ENCODE peak calls at places on chromosomes 13 and 19, in eight cellular contexts. One of them, this sample, is unnamed.

GRCh38 chr19:55075366-55075998 is at the start of gene EPS8L1:
- DNase-seq in endothelial cell of umbilical vein: no peak
- DNase-seq in GM12878: no peak
- DNase-seq in gastrocnemius medialis: no peak
- DNase-seq in heart left ventricle: no peak
- DNase-seq in esophagus squamous epithelium: no peak
- DNase-seq in right lobe of liver: peak; percentile 50
- DNase-seq in body of pancreas: peak; percentile 79
- DNase-seq in this sample: no peak

GRCh38 chr13:95707442-95708389 is 30.8 kb downstream of the DNAJC3 start:
- DNase-seq in gastrocnemius medialis: no peak
- DNase-seq in right lobe of liver: no peak
- DNase-seq in body of pancreas: peak; percentile 13
- DNase-seq in heart left ventricle: no peak
- DNase-seq in GM12878: no peak
- DNase-seq in endothelial cell of umbilical vein: no peak
- DNase-seq in esophagus squamous epithelium: no peak
- DNase-seq in this sample: no peak

GRCh38 chr13:30142502-30143211 is 164.7 kb downstream of the KATNAL1 start:
- DNase-seq in heart left ventricle: no peak
- DNase-seq in body of pancreas: peak; percentile 66
- DNase-seq in right lobe of liver: no peak
- DNase-seq in esophagus squamous epithelium: no peak
- DNase-seq in endothelial cell of umbilical vein: peak; percentile 80
- DNase-seq in GM12878: no peak
- DNase-seq in gastrocnemius medialis: peak; percentile 44
- DNase-seq in this sample: no peak

GRCh38 chr13:98484289-98485219 is 92.4 kb downstream of the STK24 start:
- DNase-seq in right lobe of liver: peak; percentile 83
- DNase-seq in endothelial cell of umbilical vein: peak; percentile 96
- DNase-seq in esophagus squamous epithelium: no peak
- DNase-seq in heart left ventricle: peak; percentile 61
- DNase-seq in body of pancreas: peak; percentile 96
- DNase-seq in gastrocnemius medialis: peak; percentile 95
- DNase-seq in GM12878: no peak
- DNase-seq in this sample: peak; percentile 31

GRCh38 chr13:112545866-112546265 is 42.1 kb downstream of the TUBGCP3 start:
- DNase-seq in right lobe of liver: no peak
- DNase-seq in esophagus squamous epithelium: no peak
- DNase-seq in GM12878: no peak
- DNase-seq in heart left ventricle: no peak
- DNase-seq in gastrocnemius medialis: no peak
- DNase-seq in endothelial cell of umbilical vein: peak; percentile 17
- DNase-seq in body of pancreas: no peak
- DNase-seq in this sample: no peak

GRCh38 chr19:1805401-1806183 is 6.5 kb downstream of the ATP8B3 start:
- DNase-seq in GM12878: no peak
- DNase-seq in right lobe of liver: no peak
- DNase-seq in esophagus squamous epithelium: no peak
- DNase-seq in body of pancreas: no peak
- DNase-seq in heart left ventricle: no peak
- DNase-seq in gastrocnemius medialis: no peak
- DNase-seq in endothelial cell of umbilical vein: no peak
- DNase-seq in this sample: no peak

GRCh38 chr19:32407004-32407992 is 1.7 kb downstream of the DPY19L3 start:
- DNase-seq in right lobe of liver: no peak
- DNase-seq in GM12878: no peak
- DNase-seq in body of pancreas: peak; percentile 77
- DNase-seq in endothelial cell of umbilical vein: no peak
- DNase-seq in heart left ventricle: no peak
- DNase-seq in esophagus squamous epithelium: no peak
- DNase-seq in gastrocnemius medialis: no peak
- DNase-seq in this sample: no peak

GRCh38 chr13:107067381-107067780 is 499.4 kb upstream of the ARGLU1 start:
- DNase-seq in right lobe of liver: no peak
- DNase-seq in gastrocnemius medialis: no peak
- DNase-seq in body of pancreas: no peak
- DNase-seq in esophagus squamous epithelium: no peak
- DNase-seq in GM12878: no peak
- DNase-seq in heart left ventricle: no peak
- DNase-seq in endothelial cell of umbilical vein: no peak
- DNase-seq in this sample: no peak

GRCh38 chr13:105336706-105337582 is 1198.5 kb downstream of the EFNB2 start:
- DNase-seq in esophagus squamous epithelium: no peak
- DNase-seq in right lobe of liver: no peak
- DNase-seq in gastrocnemius medialis: no peak
- DNase-seq in heart left ventricle: no peak
- DNase-seq in endothelial cell of umbilical vein: no peak
- DNase-seq in body of pancreas: no peak
- DNase-seq in GM12878: no peak
- DNase-seq in this sample: no peak

GRCh38 chr19:49059056-49059455 is 1.5 kb upstream of the CGB7 start:
- DNase-seq in esophagus squamous epithelium: no peak
- DNase-seq in GM12878: no peak
- DNase-seq in body of pancreas: no peak
- DNase-seq in heart left ventricle: no peak
- DNase-seq in endothelial cell of umbilical vein: no peak
- DNase-seq in right lobe of liver: no peak
- DNase-seq in gastrocnemius medialis: no peak
- DNase-seq in this sample: no peak

GRCh38 chr19:47609885-47610545 is 1.1 kb downstream of the BICRA start:
- DNase-seq in gastrocnemius medialis: peak; percentile 55
- DNase-seq in endothelial cell of umbilical vein: peak; percentile 25
- DNase-seq in GM12878: no peak
- DNase-seq in body of pancreas: peak; percentile 38
- DNase-seq in heart left ventricle: peak; percentile 46
- DNase-seq in esophagus squamous epithelium: no peak
- DNase-seq in right lobe of liver: peak; percentile 76
- DNase-seq in this sample: peak; percentile 57
- H3K4me1 ChIP-seq in gastrocnemius medialis: peaks cover 35% of the 10 kb centered on the region
- H3K4me1 ChIP-seq in endothelial cell of umbilical vein: peaks cover 31% of the 10 kb centered on the region
- H3K4me1 ChIP-seq in GM12878: peaks cover 9% of the 10 kb centered on the region
- H3K4me1 ChIP-seq in body of pancreas: peaks cover 34% of the 10 kb centered on the region
- H3K4me1 ChIP-seq in heart left ventricle: peaks cover 24% of the 10 kb centered on the region
- H3K4me1 ChIP-seq in esophagus squamous epithelium: peaks cover 15% of the 10 kb centered on the region
- H3K4me1 ChIP-seq in right lobe of liver: no peaks in the 10 kb centered on the region
- H3K4me1 ChIP-seq in this sample: peaks cover 16% of the 10 kb centered on the region

GRCh38 chr19:19465436-19466070 is 49.8 kb downstream of the TSSK6 start:
- DNase-seq in gastrocnemius medialis: no peak
- DNase-seq in body of pancreas: peak; percentile 51
- DNase-seq in heart left ventricle: no peak
- DNase-seq in endothelial cell of umbilical vein: no peak
- DNase-seq in esophagus squamous epithelium: no peak
- DNase-seq in right lobe of liver: no peak
- DNase-seq in GM12878: no peak
- DNase-seq in this sample: no peak
- TF ChIP-seq POLR2A in gastrocnemius medialis: no peak
- TF ChIP-seq POLR2A in body of pancreas: no peak
- TF ChIP-seq POLR2A in heart left ventricle: no peak
- TF ChIP-seq POLR2A in endothelial cell of umbilical vein: no peak
- TF ChIP-seq POLR2A in esophagus squamous epithelium: no peak
- TF ChIP-seq POLR2A in right lobe of liver: no peak
- TF ChIP-seq POLR2A in GM12878: peak; percentile 22
- TF ChIP-seq POLR2A in this sample: no peak

DNA sequence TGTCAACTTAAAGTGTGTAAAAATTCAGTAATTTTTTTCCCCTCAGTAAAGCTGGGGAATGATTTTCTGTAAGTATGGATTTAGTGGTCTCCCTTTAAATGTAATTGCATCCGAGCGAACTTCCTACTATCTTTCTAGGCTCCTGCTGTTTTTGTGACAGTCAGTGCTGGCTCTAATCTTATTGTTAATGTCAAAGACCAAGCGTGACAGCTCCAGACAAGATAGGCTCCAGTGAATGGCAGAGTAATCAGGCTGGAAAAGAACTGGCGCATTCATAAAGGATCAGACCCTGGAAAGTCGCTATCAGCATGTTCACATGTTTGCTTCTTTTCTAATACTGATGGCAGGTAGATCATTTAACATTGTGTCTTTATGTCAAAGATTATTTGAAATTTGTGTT is 908.0 kb upstream of the ATXN8OS start:
- DNase-seq in esophagus squamous epithelium: no peak
- DNase-seq in right lobe of liver: no peak
- DNase-seq in heart left ventricle: no peak
- DNase-seq in endothelial cell of umbilical vein: no peak
- DNase-seq in GM12878: no peak
- DNase-seq in gastrocnemius medialis: no peak
- DNase-seq in body of pancreas: no peak
- DNase-seq in this sample: no peak
- H3K4me3 ChIP-seq in esophagus squamous epithelium: no peak overlapping the region
- H3K4me3 ChIP-seq in right lobe of liver: no peak overlapping the region
- H3K4me3 ChIP-seq in heart left ventricle: no peak overlapping the region
- H3K4me3 ChIP-seq in endothelial cell of umbilical vein: no peak overlapping the region
- H3K4me3 ChIP-seq in GM12878: no peak overlapping the region
- H3K4me3 ChIP-seq in gastrocnemius medialis: no peak overlapping the region
- H3K4me3 ChIP-seq in body of pancreas: no peak overlapping the region
- H3K4me3 ChIP-seq in this sample: no peak overlapping the region

DNA sequence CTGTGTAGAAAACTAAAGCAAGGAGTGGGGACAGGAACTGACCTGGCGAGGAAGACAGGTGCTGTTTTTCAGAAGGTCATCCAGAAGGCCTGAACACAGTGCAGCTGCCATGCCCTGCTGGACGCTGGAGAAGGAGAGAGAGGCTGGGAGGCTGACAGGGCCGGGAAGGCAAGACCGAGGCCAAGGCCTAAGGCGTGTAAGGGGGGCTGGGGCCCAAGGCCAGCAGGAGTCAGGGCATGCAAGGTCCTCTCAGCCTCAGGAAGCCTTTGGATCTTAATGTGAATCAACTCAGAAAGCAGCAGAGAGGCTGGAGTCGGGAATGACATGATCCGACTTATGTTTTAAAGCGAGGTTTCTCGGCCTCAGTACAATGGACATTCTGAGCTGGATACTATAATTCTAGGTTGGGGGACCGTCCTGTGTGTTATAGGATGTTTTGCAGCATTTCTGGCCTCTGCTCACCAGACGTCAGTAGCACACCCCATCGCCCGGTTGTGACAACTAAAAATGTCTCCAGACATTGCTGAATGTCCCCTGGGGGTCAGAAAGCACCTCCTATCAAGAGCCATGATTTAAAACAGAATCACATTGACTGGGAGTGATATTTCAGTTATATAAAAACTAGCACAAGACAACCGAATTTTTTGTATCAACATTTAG is 530.4 kb downstream of the MYO16 start:
- DNase-seq in endothelial cell of umbilical vein: no peak
- DNase-seq in heart left ventricle: no peak
- DNase-seq in gastrocnemius medialis: no peak
- DNase-seq in body of pancreas: no peak
- DNase-seq in right lobe of liver: no peak
- DNase-seq in GM12878: no peak
- DNase-seq in esophagus squamous epithelium: no peak
- DNase-seq in this sample: no peak
- H3K4me1 ChIP-seq in endothelial cell of umbilical vein: peaks cover 25% of the 10 kb centered on the region
- H3K4me1 ChIP-seq in heart left ventricle: no peaks in the 10 kb centered on the region
- H3K4me1 ChIP-seq in gastrocnemius medialis: peaks cover 15% of the 10 kb centered on the region
- H3K4me1 ChIP-seq in body of pancreas: no peaks in the 10 kb centered on the region
- H3K4me1 ChIP-seq in right lobe of liver: no peaks in the 10 kb centered on the region
- H3K4me1 ChIP-seq in GM12878: peaks cover 25% of the 10 kb centered on the region
- H3K4me1 ChIP-seq in esophagus squamous epithelium: peaks cover 4% of the 10 kb centered on the region
- H3K4me1 ChIP-seq in this sample: no peaks in the 10 kb centered on the region

DNA sequence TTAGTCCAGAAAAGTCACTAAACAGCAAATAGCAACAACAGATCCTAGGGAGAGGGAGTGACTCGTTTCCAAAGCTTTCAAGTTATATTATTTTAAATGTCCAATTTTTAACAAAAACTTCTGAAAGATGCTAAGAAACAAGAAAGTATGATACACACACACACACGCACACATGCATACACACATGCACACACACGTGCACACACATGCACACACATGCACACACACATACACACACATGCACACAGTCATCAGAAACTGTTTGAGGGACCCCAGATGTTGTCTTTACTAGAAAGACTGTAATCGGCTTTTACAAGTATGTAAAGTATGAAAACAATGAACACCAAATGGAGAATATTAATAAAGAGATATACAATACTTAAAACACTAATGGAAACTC is 825.4 kb downstream of the UQCRFS1 start:
- DNase-seq in endothelial cell of umbilical vein: no peak
- DNase-seq in body of pancreas: no peak
- DNase-seq in heart left ventricle: no peak
- DNase-seq in gastrocnemius medialis: no peak
- DNase-seq in GM12878: no peak
- DNase-seq in right lobe of liver: no peak
- DNase-seq in esophagus squamous epithelium: no peak
- DNase-seq in this sample: no peak
- TF ChIP-seq POLR2A in endothelial cell of umbilical vein: no peak
- TF ChIP-seq POLR2A in body of pancreas: no peak
- TF ChIP-seq POLR2A in heart left ventricle: no peak
- TF ChIP-seq POLR2A in gastrocnemius medialis: no peak
- TF ChIP-seq POLR2A in GM12878: no peak
- TF ChIP-seq POLR2A in right lobe of liver: no peak
- TF ChIP-seq POLR2A in esophagus squamous epithelium: no peak
- TF ChIP-seq POLR2A in this sample: no peak

DNA sequence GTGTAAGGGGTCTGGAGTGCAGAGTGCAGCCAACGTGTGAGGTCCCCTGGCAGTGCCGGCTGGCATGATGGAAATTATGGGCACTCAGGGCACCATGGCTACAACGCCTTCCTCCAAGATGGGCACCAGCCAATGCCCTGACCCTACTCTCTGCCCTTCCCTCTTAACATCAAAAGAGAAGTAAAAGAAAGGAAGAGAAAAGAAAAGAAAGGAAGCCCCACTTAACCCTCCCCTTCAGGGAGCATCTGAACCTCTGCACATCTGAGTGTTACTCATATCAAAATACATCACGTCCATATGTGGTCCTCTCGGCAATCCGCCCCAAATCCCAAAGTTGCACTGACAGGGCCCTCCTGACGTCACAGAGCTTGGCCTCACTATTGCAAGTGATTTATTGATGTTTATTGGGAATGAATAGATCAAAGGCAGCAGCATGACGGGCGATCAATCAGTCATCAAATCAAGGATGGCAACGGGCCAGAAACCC is 1.4 kb downstream of the TSHZ3 start:
- DNase-seq in body of pancreas: no peak
- DNase-seq in heart left ventricle: no peak
- DNase-seq in gastrocnemius medialis: no peak
- DNase-seq in GM12878: no peak
- DNase-seq in endothelial cell of umbilical vein: no peak
- DNase-seq in esophagus squamous epithelium: no peak
- DNase-seq in right lobe of liver: no peak
- DNase-seq in this sample: peak; percentile 45
- H3K4me3 ChIP-seq in body of pancreas: no peak overlapping the region
- H3K4me3 ChIP-seq in heart left ventricle: peak overlapping the region; percentile 96
- H3K4me3 ChIP-seq in gastrocnemius medialis: peak overlapping the region; percentile 74
- H3K4me3 ChIP-seq in GM12878: no peak overlapping the region
- H3K4me3 ChIP-seq in endothelial cell of umbilical vein: no peak overlapping the region
- H3K4me3 ChIP-seq in esophagus squamous epithelium: peak overlapping the region; percentile 91
- H3K4me3 ChIP-seq in right lobe of liver: no peak overlapping the region
- H3K4me3 ChIP-seq in this sample: no peak overlapping the region